ENCODE peak calls at places on chromosome 1, in ten cellular contexts. G is erythroblast; S is CD4-positive, CD25-positive, alpha-beta regulatory T cell; W is effector CD4-positive, alpha-beta T cell; R is neural crest cell; E is DND-41; K is AG08395; O is SHP77; B is stimulated activated CD8-positive, alpha-beta memory T cell treated with anti-CD3 and anti-CD28 coated beads, Interleukin-15, amount 100 ng/mL, for 1 hour; Y is iPS DF 6.9. M is an unnamed sample.

GRCh38 chr1:228282329-228283042 is 74.6 kb downstream of the OBSCN start:
- DNase-seq in G (no peak), S (no peak), W (no peak), R (no peak), E (no peak), K (no peak), O (no peak), B (no peak), Y (no peak), M (no peak)

GRCh38 chr1:168408531-168409242 is 128.0 kb downstream of the TBX19 start:
- DNase-seq in G (no peak), S (peak), W (peak), R (no peak), E (peak), K (no peak), O (no peak), B (peak), Y (no peak), M (no peak)

GRCh38 chr1:58496042-58496441 is 50.5 kb downstream of the OMA1 start:
- DNase-seq in G (no peak), S (no peak), W (no peak), R (no peak), E (no peak), K (no peak), O (no peak), B (no peak), Y (no peak), M (no peak)

GRCh38 chr1:210372931-210373627 is 44.4 kb downstream of the HHAT start:
- DNase-seq in G (no peak), S (no peak), W (no peak), R (no peak), E (no peak), K (no peak), O (no peak), B (no peak), Y (no peak), M (no peak)

GRCh38 chr1:15830284-15830657 is 17.2 kb upstream of the SPEN start:
- DNase-seq in G (no peak), S (no peak), W (no peak), R (no peak), E (no peak), K (no peak), O (no peak), B (no peak), Y (no peak), M (no peak)

GRCh38 chr1:1942753-1943656 is 23.9 kb upstream of the TMEM52 start:
- DNase-seq in G (no peak), S (no peak), W (no peak), R (no peak), E (no peak), K (no peak), O (peak), B (no peak), Y (no peak), M (no peak)

GRCh38 chr1:31778763-31779488 is 14.8 kb upstream of the ADGRB2 start:
- DNase-seq in G (no peak), S (no peak), W (no peak), R (no peak), E (no peak), K (no peak), O (no peak), B (no peak), Y (no peak), M (no peak)

GRCh38 chr1:16973215-16973614 is 7.2 kb downstream of the MFAP2 start:
- DNase-seq in G (no peak), S (no peak), W (no peak), R (no peak), E (no peak), K (no peak), O (no peak), B (no peak), Y (no peak), M (no peak)

GRCh38 chr1:17826165-17826488 is 71.0 kb downstream of the ACTL8 start:
- DNase-seq in G (peak), S (no peak), W (no peak), R (peak), E (peak), K (peak), O (no peak), B (no peak), Y (peak), M (no peak)